ENCODE peak calls at places on chromosomes 3 and 15, in ten cellular contexts. P, D, Z, F, R, O, J, T, E and M are unnamed samples.
A peak's percentile ranks its signal among the peaks of the same experiment; 100 is the strongest.

GRCh38 chr3:10954740-10955139 is 37.8 kb upstream of the SLC6A1 start:
- DNase-seq in D (no peak), T (no peak), O (no peak), R (no peak), Z (no peak), P (no peak), E (no peak), F (no peak), J (no peak), M (no peak)

GRCh38 chr15:63940956-63941620 is 105.2 kb downstream of the DAPK2 start:
- DNase-seq in R (peak; percentile 59), Z (no peak), J (peak; percentile 73), D (no peak), E (no peak), P (no peak), O (no peak), F (no peak), T (no peak), M (no peak)

GRCh38 chr3:16101295-16102186 is 72.9 kb upstream of the GALNT15 start:
- DNase-seq in R (no peak), P (no peak), O (no peak), T (peak; percentile 4), D (no peak), Z (peak; percentile 93), J (no peak), E (no peak), F (no peak), M (no peak)

GRCh38 chr3:180135101-180135500 is 98.4 kb upstream of the PEX5L start:
- DNase-seq in F (no peak), D (no peak), J (no peak), P (no peak), E (no peak), Z (no peak), O (no peak), R (no peak), T (no peak), M (no peak)

GRCh38 chr3:10469406-10470119 is 35.8 kb downstream of the ATP2B2 start:
- DNase-seq in T (no peak), Z (no peak), P (no peak), O (peak; percentile 31), F (no peak), R (no peak), D (no peak), E (no peak), J (no peak), M (no peak)

GRCh38 chr15:72198410-72199270 is 1.1 kb upstream of the GRAMD2A start:
- DNase-seq in Z (no peak), J (no peak), R (peak; percentile 83), P (no peak), O (no peak), D (no peak), F (no peak), E (no peak), T (peak; percentile 36), M (no peak)

GRCh38 chr3:189092547-189092946 is 79.2 kb upstream of the TPRG1 start:
- DNase-seq in J (no peak), D (no peak), O (no peak), Z (no peak), F (no peak), R (no peak), T (no peak), P (no peak), E (no peak), M (no peak)

GRCh38 chr3:58874248-58874741 is 175.5 kb downstream of the CFAP20DC start:
- DNase-seq in T (peak; percentile 7), F (no peak), D (peak; percentile 29), P (no peak), R (no peak), O (no peak), J (no peak), Z (no peak), E (peak; percentile 16), M (no peak)

GRCh38 chr15:48641416-48641815 is 4.1 kb downstream of the FBN1 start:
- DNase-seq in T (peak; percentile 6), Z (no peak), P (peak; percentile 62), D (no peak), O (no peak), R (no peak), J (no peak), E (peak; percentile 51), F (peak; percentile 47), M (peak; percentile 7)

GRCh38 chr3:167940241-167940640 is 155.5 kb downstream of the GOLIM4 start:
- DNase-seq in Z (no peak), D (no peak), F (no peak), R (no peak), O (no peak), T (no peak), P (no peak), E (no peak), J (no peak), M (no peak)

GRCh38 chr3:100400424-100400781 is 486 bp downstream of the TOMM70 start:
- DNase-seq in F (no peak), Z (no peak), O (no peak), D (peak; percentile 11), T (peak; percentile 71), J (peak; percentile 84), P (peak; percentile 16), E (peak; percentile 13), R (peak; percentile 87), M (peak; percentile 56)

GRCh38 chr15:47331796-47332480 is 385.4 kb upstream of the SEMA6D start:
- DNase-seq in J (no peak), P (peak; percentile 38), D (no peak), F (no peak), Z (no peak), O (no peak), R (no peak), E (peak; percentile 57), T (no peak), M (no peak)

DNA sequence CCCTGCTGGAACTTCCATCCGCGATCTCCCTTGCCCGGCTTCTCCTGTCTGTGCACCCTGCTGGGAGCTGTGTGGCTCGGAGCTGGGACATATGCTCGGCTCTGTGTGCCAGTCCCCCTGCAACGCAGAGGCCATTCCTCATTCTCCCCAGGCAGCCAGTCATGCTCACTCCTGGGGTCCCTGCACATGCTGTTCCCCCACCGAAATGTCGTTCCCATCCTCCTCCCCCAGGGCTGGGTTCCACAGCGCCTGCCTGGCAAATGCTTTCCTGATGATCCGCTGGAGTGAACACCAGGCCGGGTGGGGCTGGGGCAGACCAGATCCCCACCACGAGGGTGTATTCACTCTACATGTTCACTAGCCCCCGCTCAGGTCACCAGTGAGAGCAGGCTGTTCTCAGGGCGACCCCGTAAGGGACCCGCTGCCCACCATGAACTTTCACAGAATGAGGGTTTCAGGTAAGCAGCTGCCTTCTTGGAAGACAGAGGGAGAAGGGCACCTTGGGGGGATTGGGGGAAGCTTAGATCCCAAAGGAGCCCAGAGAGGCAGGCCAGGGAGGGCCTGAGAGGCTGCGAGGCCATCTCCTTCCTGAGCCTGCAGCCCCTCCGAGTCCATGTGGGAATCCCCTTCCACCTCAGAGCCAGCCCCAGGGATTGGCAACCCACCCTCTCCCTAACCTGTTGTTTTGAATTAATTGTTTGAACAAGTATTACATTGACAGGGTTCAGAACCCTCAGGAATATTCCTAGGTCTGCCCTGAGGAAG is 88.7 kb upstream of the IQSEC1 start:
- DNase-seq in E (no peak), R (no peak), J (no peak), T (no peak), P (no peak), O (no peak), D (no peak), Z (no peak), F (no peak), M (no peak)
- TF ChIP-seq CTCF in E (no peak), R (no peak), J (no peak), T (no peak), P (no peak), O (no peak), D (no peak), Z (no peak), F (no peak), M (no peak)

GRCh38 chr3:182226995-182227394 is 515.3 kb downstream of the SOX2 start:
- DNase-seq in P (no peak), E (no peak), D (no peak), O (no peak), J (no peak), R (no peak), T (no peak), F (no peak), Z (no peak), M (peak; percentile 13)
- TF ChIP-seq CTCF in P (no peak), E (no peak), D (peak; percentile 14), O (no peak), J (no peak), R (no peak), T (no peak), F (no peak), Z (peak; percentile 32), M (peak; percentile 41)

DNA sequence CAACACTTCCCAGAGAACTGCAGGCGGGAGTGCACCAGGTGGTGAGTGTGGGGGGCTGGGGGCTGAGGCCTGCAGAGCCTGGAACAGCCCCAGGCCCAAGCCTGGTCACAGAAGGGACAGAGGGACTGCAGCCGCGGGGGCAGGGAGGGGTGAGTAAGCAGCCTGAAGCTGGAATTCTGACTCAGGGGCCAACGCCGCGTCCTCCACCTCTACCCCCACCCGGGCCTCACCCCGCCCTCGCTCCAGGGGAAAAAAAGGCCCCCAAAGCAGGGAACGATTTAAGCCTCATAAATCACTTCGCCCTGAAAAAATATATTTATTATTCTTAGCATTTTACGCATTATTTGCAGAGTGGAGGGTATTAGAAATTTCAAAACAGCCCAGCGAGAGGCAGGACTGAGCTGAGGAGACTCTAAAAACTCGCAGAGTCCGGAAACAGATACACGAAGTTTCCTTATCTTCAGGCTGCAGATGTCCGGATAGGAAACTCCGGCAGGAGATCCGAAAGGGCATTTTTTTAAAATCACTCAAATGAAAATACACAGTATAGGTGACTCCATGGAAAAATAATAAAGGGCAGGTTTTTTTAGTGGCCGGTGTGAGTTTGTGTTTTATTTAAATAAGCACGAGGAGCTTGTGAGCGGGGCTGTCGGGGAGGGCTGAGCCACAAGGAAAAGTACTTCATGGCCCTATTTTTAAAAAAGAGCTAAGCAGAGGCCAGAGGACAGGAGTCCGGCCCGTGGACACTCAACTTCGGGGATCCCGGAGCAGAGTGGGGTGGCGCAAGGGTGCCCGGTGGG is 9.9 kb downstream of the GATA2 start:
- DNase-seq in P (peak; percentile 67), E (peak; percentile 40), Z (peak; percentile 73), J (no peak), F (no peak), R (no peak), O (peak; percentile 56), D (no peak), T (no peak), M (no peak)
- TF ChIP-seq CTCF in P (peak; percentile 23), E (no peak), Z (no peak), J (peak; percentile 34), F (no peak), R (no peak), O (no peak), D (no peak), T (no peak), M (peak; percentile 27)

GRCh38 chr3:130533247-130533646 is 16.3 kb downstream of the COL6A6 start:
- DNase-seq in F (no peak), Z (no peak), P (no peak), R (no peak), D (no peak), T (no peak), O (no peak), E (no peak), J (no peak), M (no peak)

GRCh38 chr3:130543322-130543721 is 26.3 kb downstream of the COL6A6 start:
- DNase-seq in Z (no peak), O (no peak), R (no peak), E (no peak), T (no peak), F (no peak), P (no peak), J (no peak), D (no peak), M (no peak)

GRCh38 chr3:130537609-130538304 is 20.8 kb downstream of the COL6A6 start:
- DNase-seq in F (no peak), P (no peak), R (no peak), Z (no peak), T (no peak), O (no peak), D (no peak), E (no peak), J (no peak), M (no peak)

GRCh38 chr3:130539005-130539404 is 22.0 kb downstream of the COL6A6 start:
- DNase-seq in D (peak; percentile 42), F (peak; percentile 42), P (peak; percentile 56), E (peak; percentile 31), R (no peak), T (peak; percentile 59), O (peak; percentile 69), Z (no peak), J (no peak), M (peak; percentile 49)
- TF ChIP-seq CTCF in D (peak; percentile 66), F (peak; percentile 49), P (peak; percentile 74), E (peak; percentile 72), R (no peak), T (peak; percentile 54), O (peak; percentile 66), Z (peak; percentile 81), J (peak; percentile 67), M (peak; percentile 79)